ENCODE peak calls at places on chromosomes 5 and 9, in nine cellular contexts. One of them, this sample, is unnamed.

GRCh38 chr9:116901260-116901659 is 214.2 kb downstream of the TRIM32 start:
- DNase-seq in AG09319: no peak
- DNase-seq in ACHN: no peak
- DNase-seq in amygdala: no peak
- DNase-seq in NB4: no peak
- DNase-seq in stimulated activated naive B cell treated with anti-CD40 and anti-IgM and Interleukin-4, amounts not matched to agents 10 μg/mL and 1 μg/mL and 100 μg/mL, for 72 hours: no peak
- DNase-seq in LoVo: no peak
- DNase-seq in NCI-H748 treated with DMSO at 0.1 percent for 48 hours: no peak
- DNase-seq in foreskin fibroblast: no peak
- DNase-seq in this sample: no peak

GRCh38 chr5:84281383-84281782 is 103.3 kb downstream of the EDIL3 start:
- DNase-seq in AG09319: no peak
- DNase-seq in ACHN: no peak
- DNase-seq in amygdala: no peak
- DNase-seq in NB4: no peak
- DNase-seq in stimulated activated naive B cell treated with anti-CD40 and anti-IgM and Interleukin-4, amounts not matched to agents 10 μg/mL and 1 μg/mL and 100 μg/mL, for 72 hours: no peak
- DNase-seq in LoVo: no peak
- DNase-seq in NCI-H748 treated with DMSO at 0.1 percent for 48 hours: no peak
- DNase-seq in foreskin fibroblast: no peak
- DNase-seq in this sample: no peak

GRCh38 chr5:178993955-178994579 is 1.1 kb downstream of the GRM6 start:
- DNase-seq in AG09319: no peak
- DNase-seq in ACHN: no peak
- DNase-seq in amygdala: no peak
- DNase-seq in NB4: no peak
- DNase-seq in stimulated activated naive B cell treated with anti-CD40 and anti-IgM and Interleukin-4, amounts not matched to agents 10 μg/mL and 1 μg/mL and 100 μg/mL, for 72 hours: no peak
- DNase-seq in LoVo: no peak
- DNase-seq in NCI-H748 treated with DMSO at 0.1 percent for 48 hours: no peak
- DNase-seq in foreskin fibroblast: no peak
- DNase-seq in this sample: no peak

GRCh38 chr9:124122321-124122720 is 110.8 kb downstream of the LHX2 start:
- DNase-seq in AG09319: no peak
- DNase-seq in ACHN: no peak
- DNase-seq in amygdala: no peak
- DNase-seq in NB4: peak; percentile 53
- DNase-seq in stimulated activated naive B cell treated with anti-CD40 and anti-IgM and Interleukin-4, amounts not matched to agents 10 μg/mL and 1 μg/mL and 100 μg/mL, for 72 hours: no peak
- DNase-seq in LoVo: no peak
- DNase-seq in NCI-H748 treated with DMSO at 0.1 percent for 48 hours: no peak
- DNase-seq in foreskin fibroblast: no peak
- DNase-seq in this sample: no peak

GRCh38 chr5:96081276-96081858 is 119.7 kb upstream of the ELL2 start:
- DNase-seq in AG09319: no peak
- DNase-seq in ACHN: no peak
- DNase-seq in amygdala: no peak
- DNase-seq in NB4: no peak
- DNase-seq in stimulated activated naive B cell treated with anti-CD40 and anti-IgM and Interleukin-4, amounts not matched to agents 10 μg/mL and 1 μg/mL and 100 μg/mL, for 72 hours: no peak
- DNase-seq in LoVo: no peak
- DNase-seq in NCI-H748 treated with DMSO at 0.1 percent for 48 hours: no peak
- DNase-seq in foreskin fibroblast: no peak
- DNase-seq in this sample: no peak

GRCh38 chr9:83554278-83554677 is 16.1 kb upstream of the FRMD3 start:
- DNase-seq in AG09319: no peak
- DNase-seq in ACHN: no peak
- DNase-seq in amygdala: no peak
- DNase-seq in NB4: no peak
- DNase-seq in stimulated activated naive B cell treated with anti-CD40 and anti-IgM and Interleukin-4, amounts not matched to agents 10 μg/mL and 1 μg/mL and 100 μg/mL, for 72 hours: no peak
- DNase-seq in LoVo: no peak
- DNase-seq in NCI-H748 treated with DMSO at 0.1 percent for 48 hours: no peak
- DNase-seq in foreskin fibroblast: no peak
- DNase-seq in this sample: no peak

GRCh38 chr9:123763910-123764588 is 165.9 kb downstream of the DENND1A start:
- DNase-seq in AG09319: no peak
- DNase-seq in ACHN: no peak
- DNase-seq in amygdala: no peak
- DNase-seq in NB4: no peak
- DNase-seq in stimulated activated naive B cell treated with anti-CD40 and anti-IgM and Interleukin-4, amounts not matched to agents 10 μg/mL and 1 μg/mL and 100 μg/mL, for 72 hours: no peak
- DNase-seq in LoVo: no peak
- DNase-seq in NCI-H748 treated with DMSO at 0.1 percent for 48 hours: no peak
- DNase-seq in foreskin fibroblast: peak; percentile 75
- DNase-seq in this sample: no peak

GRCh38 chr5:139038618-139039305 is 159.4 kb downstream of the SIL1 start:
- DNase-seq in AG09319: no peak
- DNase-seq in ACHN: no peak
- DNase-seq in amygdala: no peak
- DNase-seq in NB4: peak; percentile 4
- DNase-seq in stimulated activated naive B cell treated with anti-CD40 and anti-IgM and Interleukin-4, amounts not matched to agents 10 μg/mL and 1 μg/mL and 100 μg/mL, for 72 hours: no peak
- DNase-seq in LoVo: no peak
- DNase-seq in NCI-H748 treated with DMSO at 0.1 percent for 48 hours: no peak
- DNase-seq in foreskin fibroblast: no peak
- DNase-seq in this sample: no peak

GRCh38 chr5:53373420-53374188 is 106.8 kb upstream of the FST start:
- DNase-seq in AG09319: no peak
- DNase-seq in ACHN: no peak
- DNase-seq in amygdala: no peak
- DNase-seq in NB4: no peak
- DNase-seq in stimulated activated naive B cell treated with anti-CD40 and anti-IgM and Interleukin-4, amounts not matched to agents 10 μg/mL and 1 μg/mL and 100 μg/mL, for 72 hours: no peak
- DNase-seq in LoVo: no peak
- DNase-seq in NCI-H748 treated with DMSO at 0.1 percent for 48 hours: peak; percentile 91
- DNase-seq in foreskin fibroblast: no peak
- DNase-seq in this sample: no peak

GRCh38 chr9:135262248-135262647 is 174.8 kb downstream of the OLFM1 start:
- DNase-seq in AG09319: no peak
- DNase-seq in ACHN: no peak
- DNase-seq in amygdala: no peak
- DNase-seq in NB4: no peak
- DNase-seq in stimulated activated naive B cell treated with anti-CD40 and anti-IgM and Interleukin-4, amounts not matched to agents 10 μg/mL and 1 μg/mL and 100 μg/mL, for 72 hours: no peak
- DNase-seq in LoVo: no peak
- DNase-seq in NCI-H748 treated with DMSO at 0.1 percent for 48 hours: no peak
- DNase-seq in foreskin fibroblast: no peak
- DNase-seq in this sample: no peak

GRCh38 chr5:111975133-111975532 is 218.1 kb upstream of the NREP start:
- DNase-seq in AG09319: no peak
- DNase-seq in ACHN: no peak
- DNase-seq in amygdala: no peak
- DNase-seq in NB4: no peak
- DNase-seq in stimulated activated naive B cell treated with anti-CD40 and anti-IgM and Interleukin-4, amounts not matched to agents 10 μg/mL and 1 μg/mL and 100 μg/mL, for 72 hours: no peak
- DNase-seq in LoVo: no peak
- DNase-seq in NCI-H748 treated with DMSO at 0.1 percent for 48 hours: no peak
- DNase-seq in foreskin fibroblast: no peak
- DNase-seq in this sample: no peak

GRCh38 chr5:161342886-161343285 is 203.6 kb downstream of the GABRB2 start:
- DNase-seq in AG09319: no peak
- DNase-seq in ACHN: no peak
- DNase-seq in amygdala: no peak
- DNase-seq in NB4: no peak
- DNase-seq in stimulated activated naive B cell treated with anti-CD40 and anti-IgM and Interleukin-4, amounts not matched to agents 10 μg/mL and 1 μg/mL and 100 μg/mL, for 72 hours: no peak
- DNase-seq in LoVo: no peak
- DNase-seq in NCI-H748 treated with DMSO at 0.1 percent for 48 hours: no peak
- DNase-seq in foreskin fibroblast: no peak
- DNase-seq in this sample: no peak

GRCh38 chr5:32217886-32218396 is 43.8 kb upstream of the GOLPH3 start:
- DNase-seq in AG09319: no peak
- DNase-seq in ACHN: no peak
- DNase-seq in amygdala: peak; percentile 21
- DNase-seq in NB4: peak; percentile 43
- DNase-seq in stimulated activated naive B cell treated with anti-CD40 and anti-IgM and Interleukin-4, amounts not matched to agents 10 μg/mL and 1 μg/mL and 100 μg/mL, for 72 hours: no peak
- DNase-seq in LoVo: no peak
- DNase-seq in NCI-H748 treated with DMSO at 0.1 percent for 48 hours: no peak
- DNase-seq in foreskin fibroblast: no peak
- DNase-seq in this sample: no peak

GRCh38 chr9:72958485-72959266 is 5.8 kb upstream of the ALDH1A1 start:
- DNase-seq in AG09319: no peak
- DNase-seq in ACHN: no peak
- DNase-seq in amygdala: no peak
- DNase-seq in NB4: no peak
- DNase-seq in stimulated activated naive B cell treated with anti-CD40 and anti-IgM and Interleukin-4, amounts not matched to agents 10 μg/mL and 1 μg/mL and 100 μg/mL, for 72 hours: no peak
- DNase-seq in LoVo: no peak
- DNase-seq in NCI-H748 treated with DMSO at 0.1 percent for 48 hours: no peak
- DNase-seq in foreskin fibroblast: no peak
- DNase-seq in this sample: no peak

GRCh38 chr5:84231390-84231789 is 153.3 kb downstream of the EDIL3 start:
- DNase-seq in AG09319: no peak
- DNase-seq in ACHN: no peak
- DNase-seq in amygdala: no peak
- DNase-seq in NB4: no peak
- DNase-seq in stimulated activated naive B cell treated with anti-CD40 and anti-IgM and Interleukin-4, amounts not matched to agents 10 μg/mL and 1 μg/mL and 100 μg/mL, for 72 hours: no peak
- DNase-seq in LoVo: no peak
- DNase-seq in NCI-H748 treated with DMSO at 0.1 percent for 48 hours: no peak
- DNase-seq in foreskin fibroblast: no peak
- DNase-seq in this sample: no peak

GRCh38 chr9:135321580-135321979 is 158.0 kb upstream of the PPP1R26 start:
- DNase-seq in AG09319: no peak
- DNase-seq in ACHN: no peak
- DNase-seq in amygdala: no peak
- DNase-seq in NB4: no peak
- DNase-seq in stimulated activated naive B cell treated with anti-CD40 and anti-IgM and Interleukin-4, amounts not matched to agents 10 μg/mL and 1 μg/mL and 100 μg/mL, for 72 hours: no peak
- DNase-seq in LoVo: no peak
- DNase-seq in NCI-H748 treated with DMSO at 0.1 percent for 48 hours: no peak
- DNase-seq in foreskin fibroblast: no peak
- DNase-seq in this sample: no peak

GRCh38 chr5:178205010-178205748 is 846 bp downstream of the HNRNPAB start:
- DNase-seq in AG09319: peak; percentile 30
- DNase-seq in ACHN: peak; percentile 75
- DNase-seq in amygdala: peak; percentile 27
- DNase-seq in NB4: peak; percentile 88
- DNase-seq in stimulated activated naive B cell treated with anti-CD40 and anti-IgM and Interleukin-4, amounts not matched to agents 10 μg/mL and 1 μg/mL and 100 μg/mL, for 72 hours: peak; percentile 70
- DNase-seq in LoVo: peak; percentile 76
- DNase-seq in NCI-H748 treated with DMSO at 0.1 percent for 48 hours: peak; percentile 16
- DNase-seq in foreskin fibroblast: peak; percentile 75
- DNase-seq in this sample: peak; percentile 57

GRCh38 chr5:142246263-142246662 is 78.6 kb downstream of the SPRY4 start:
- DNase-seq in AG09319: peak; percentile 80
- DNase-seq in ACHN: peak; percentile 19
- DNase-seq in amygdala: no peak
- DNase-seq in NB4: no peak
- DNase-seq in stimulated activated naive B cell treated with anti-CD40 and anti-IgM and Interleukin-4, amounts not matched to agents 10 μg/mL and 1 μg/mL and 100 μg/mL, for 72 hours: no peak
- DNase-seq in LoVo: no peak
- DNase-seq in NCI-H748 treated with DMSO at 0.1 percent for 48 hours: no peak
- DNase-seq in foreskin fibroblast: peak; percentile 41
- DNase-seq in this sample: peak; percentile 50

GRCh38 chr9:137428841-137429545 is 5.8 kb downstream of the NOXA1 start:
- DNase-seq in AG09319: no peak
- DNase-seq in ACHN: no peak
- DNase-seq in amygdala: no peak
- DNase-seq in NB4: no peak
- DNase-seq in stimulated activated naive B cell treated with anti-CD40 and anti-IgM and Interleukin-4, amounts not matched to agents 10 μg/mL and 1 μg/mL and 100 μg/mL, for 72 hours: no peak
- DNase-seq in LoVo: no peak
- DNase-seq in NCI-H748 treated with DMSO at 0.1 percent for 48 hours: no peak
- DNase-seq in foreskin fibroblast: no peak
- DNase-seq in this sample: peak; percentile 26

GRCh38 chr9:4734150-4734549 is 6.9 kb downstream of the AK3 start:
- DNase-seq in AG09319: no peak
- DNase-seq in ACHN: no peak
- DNase-seq in amygdala: no peak
- DNase-seq in NB4: no peak
- DNase-seq in stimulated activated naive B cell treated with anti-CD40 and anti-IgM and Interleukin-4, amounts not matched to agents 10 μg/mL and 1 μg/mL and 100 μg/mL, for 72 hours: no peak
- DNase-seq in LoVo: no peak
- DNase-seq in NCI-H748 treated with DMSO at 0.1 percent for 48 hours: no peak
- DNase-seq in foreskin fibroblast: no peak
- DNase-seq in this sample: no peak